ENCODE peak calls at places on chromosomes 5 and 9, in five cellular contexts. R is dorsolateral prefrontal cortex, V is aorta, O is WERI-Rb-1, E is suprapubic skin. K is an unnamed sample.

GRCh38 chr5:78546597-78546996 is 102.0 kb downstream of the LHFPL2 start:
- DNase-seq in E (no peak), O (no peak), V (no peak), R (no peak), K (no peak)

GRCh38 chr5:86665984-86666760 is 48.4 kb downstream of the COX7C start:
- DNase-seq in E (no peak), R (no peak), V (no peak), O (no peak), K (no peak)

GRCh38 chr9:93589688-93590087 is 13.3 kb downstream of the PHF2 start:
- DNase-seq in R (peak), O (no peak), V (peak), E (no peak), K (peak)

GRCh38 chr5:171336486-171337206 is 27.6 kb downstream of the TLX3 start:
- DNase-seq in R (peak), E (no peak), V (no peak), O (peak), K (peak)

GRCh38 chr5:32202394-32202793 is 28.3 kb upstream of the GOLPH3 start:
- DNase-seq in E (no peak), V (no peak), O (no peak), R (no peak), K (no peak)

GRCh38 chr5:180825768-180826525 is 23.3 kb upstream of the MGAT1 start:
- DNase-seq in R (no peak), O (no peak), V (peak), E (no peak), K (no peak)

GRCh38 chr5:88683506-88684135 is 199.4 kb downstream of the MEF2C start:
- DNase-seq in E (no peak), R (peak), V (peak), O (no peak), K (peak)

GRCh38 chr9:98967257-98967656 is 23.6 kb downstream of the COL15A1 start:
- DNase-seq in R (no peak), E (no peak), V (no peak), O (no peak), K (no peak)

GRCh38 chr5:91092859-91093843 is 290.0 kb downstream of the ARRDC3 start:
- DNase-seq in V (no peak), E (no peak), O (no peak), R (no peak), K (no peak)

GRCh38 chr9:126587187-126588185 is 26.2 kb upstream of the LMX1B start:
- DNase-seq in O (peak), R (peak), V (peak), E (no peak), K (no peak)

GRCh38 chr9:114880276-114880891 is 50.0 kb downstream of the TNFSF8 start:
- DNase-seq in O (no peak), V (no peak), R (no peak), E (no peak), K (no peak)

GRCh38 chr5:67537439-67538342 is 341.1 kb upstream of the CD180 start:
- DNase-seq in O (no peak), E (no peak), R (no peak), V (no peak), K (no peak)

GRCh38 chr5:179420476-179420875 is 75.2 kb upstream of the ADAMTS2 start:
- DNase-seq in V (no peak), E (no peak), R (peak), O (no peak), K (no peak)

GRCh38 chr5:23352437-23352836 is 155.0 kb upstream of the PRDM9 start:
- DNase-seq in O (peak), R (no peak), E (no peak), V (no peak), K (peak)

GRCh38 chr9:106860731-106861584 is 2.0 kb upstream of the ZNF462 start:
- DNase-seq in E (no peak), R (no peak), O (no peak), V (peak), K (peak)

GRCh38 chr5:65262590-65263189 is 219.0 kb downstream of the ADAMTS6 start:
- DNase-seq in E (no peak), R (no peak), V (no peak), O (no peak), K (peak)

GRCh38 chr9:119533509-119533908 is 164.3 kb upstream of the BRINP1 start:
- DNase-seq in V (no peak), O (no peak), E (no peak), R (no peak), K (peak)

GRCh38 chr5:61969761-61970160 is 336.2 kb upstream of the KIF2A start:
- DNase-seq in E (no peak), O (no peak), R (no peak), V (no peak), K (no peak)

GRCh38 chr5:11869203-11869602 is 35.0 kb downstream of the CTNND2 start:
- DNase-seq in V (no peak), E (no peak), R (no peak), O (no peak), K (no peak)

GRCh38 chr5:43680286-43680685 is 77.3 kb downstream of the NNT start:
- DNase-seq in V (no peak), O (no peak), R (no peak), E (no peak), K (no peak)

GRCh38 chr5:42715791-42716190 is 40.8 kb upstream of the CCDC152 start:
- DNase-seq in O (no peak), V (no peak), E (no peak), R (no peak), K (no peak)

GRCh38 chr5:68290260-68290674 is 74.7 kb downstream of the PIK3R1 start:
- DNase-seq in R (no peak), O (no peak), E (no peak), V (no peak), K (no peak)

GRCh38 chr5:172973127-172973916 is 10.2 kb upstream of the ATP6V0E1 start:
- DNase-seq in V (no peak), R (no peak), O (no peak), E (no peak), K (no peak)

GRCh38 chr5:80781356-80781755 is 126.6 kb upstream of the DHFR start:
- DNase-seq in O (no peak), R (no peak), E (no peak), V (no peak), K (no peak)

GRCh38 chr5:43233946-43234345 is 41.9 kb downstream of the NIM1K start:
- DNase-seq in O (no peak), R (no peak), E (no peak), V (no peak), K (no peak)

GRCh38 chr5:112263469-112263868 is 155.6 kb downstream of the EPB41L4A start:
- DNase-seq in E (no peak), R (no peak), O (no peak), V (no peak), K (no peak)

GRCh38 chr5:73299017-73299630 is 126.1 kb downstream of the TMEM174 start:
- DNase-seq in V (no peak), R (no peak), E (no peak), O (peak), K (peak)

GRCh38 chr5:68353624-68354023 is 138.1 kb downstream of the PIK3R1 start:
- DNase-seq in R (no peak), E (no peak), O (no peak), V (no peak), K (no peak)

GRCh38 chr5:111070272-111071134 is 1.0 kb upstream of the TSLP start:
- DNase-seq in O (peak), R (peak), V (peak), E (no peak), K (peak)

GRCh38 chr9:89647366-89648128 is 42.7 kb downstream of the GADD45G start:
- DNase-seq in V (no peak), R (peak), O (no peak), E (no peak), K (no peak)

GRCh38 chr5:58958701-58959100 is 375.8 kb downstream of the RAB3C start:
- DNase-seq in E (no peak), O (no peak), V (no peak), R (no peak), K (no peak)

GRCh38 chr5:134595458-134595838 is 37.2 kb downstream of the SAR1B start:
- DNase-seq in V (no peak), E (no peak), O (no peak), R (no peak), K (no peak)

GRCh38 chr5:111454198-111454606 is 58.1 kb downstream of the STARD4 start:
- DNase-seq in R (no peak), O (no peak), E (no peak), V (no peak), K (no peak)

GRCh38 chr5:72296251-72296650 is 23.8 kb downstream of the MRPS27 start:
- DNase-seq in V (no peak), O (no peak), E (no peak), R (no peak), K (no peak)

GRCh38 chr5:128536861-128537305 is 1.2 kb downstream of the FBN2 start:
- DNase-seq in O (no peak), E (no peak), R (no peak), V (no peak), K (peak)

GRCh38 chr9:2465921-2466460 is 155.6 kb upstream of the VLDLR start:
- DNase-seq in E (no peak), R (no peak), O (no peak), V (no peak), K (no peak)

GRCh38 chr5:142816577-142816976 is 46.4 kb downstream of the ARHGAP26 start:
- DNase-seq in V (peak), R (peak), O (no peak), E (no peak), K (no peak)

DNA sequence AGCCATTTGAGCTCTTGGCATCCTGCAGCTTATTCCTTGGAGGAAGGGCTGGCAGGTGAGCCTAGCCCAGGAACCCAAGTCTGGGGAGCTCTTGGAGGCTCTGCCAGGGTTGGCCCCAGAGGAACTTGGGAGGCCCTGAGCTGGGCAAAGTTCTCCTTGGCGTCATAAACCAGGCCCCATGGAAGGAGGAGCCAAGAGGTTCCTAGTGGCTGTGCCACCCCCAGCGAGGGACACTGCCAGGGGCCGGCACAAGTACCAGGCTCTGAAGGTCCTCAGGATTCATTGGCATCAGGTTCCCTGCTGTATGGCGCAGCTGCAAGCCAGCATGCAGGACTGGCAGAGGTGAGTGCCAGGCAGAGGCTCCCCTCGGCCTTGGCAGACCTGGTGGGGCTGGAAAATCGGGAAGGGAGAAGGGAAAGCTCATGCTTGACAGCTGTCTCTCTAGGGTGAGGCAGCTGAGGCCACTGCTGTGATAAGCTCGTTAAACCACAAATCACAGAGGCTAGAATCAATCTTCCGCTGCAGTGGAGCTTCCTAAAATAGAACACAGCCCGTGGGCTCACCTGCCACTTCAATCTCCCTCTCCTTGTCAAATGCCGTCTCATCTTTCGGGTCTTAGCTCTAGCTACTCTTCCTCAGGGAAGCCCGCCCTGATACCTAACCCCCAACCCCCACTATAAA is 54.5 kb upstream of the SYNPO start:
- DNase-seq in V (peak), R (peak), E (no peak), O (peak), K (no peak)
- H3K27ac ChIP-seq in V (no peak), R (no peak), E (no peak), O (no peak), K (no peak)

DNA sequence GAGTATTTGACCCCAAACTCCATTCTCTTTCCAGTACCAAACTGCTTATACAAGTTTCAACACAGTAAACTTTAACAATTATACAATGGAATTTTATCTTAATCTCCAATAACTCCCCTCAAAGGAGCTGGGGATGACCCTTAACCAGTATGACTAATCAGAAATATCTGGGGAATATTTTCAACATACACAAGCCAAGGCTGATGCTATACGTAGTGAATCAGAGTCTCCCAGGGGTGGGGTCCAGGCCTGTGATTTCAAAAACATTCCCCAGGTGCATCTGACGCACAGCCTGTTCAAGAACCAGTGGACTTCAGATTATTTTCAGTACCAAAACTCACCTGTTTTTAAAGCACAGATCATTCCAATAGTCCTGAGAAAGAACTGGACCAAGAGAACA is 11.8 kb upstream of the SEMA5A start:
- DNase-seq in R (no peak), V (no peak), E (no peak), O (no peak), K (no peak)
- H3K27ac ChIP-seq in R (no peak), V (no peak), E (no peak), O (no peak), K (no peak)

GRCh38 chr9:35026671-35027070 is 37.1 kb downstream of the DNAJB5 start:
- DNase-seq in O (no peak), E (no peak), V (no peak), R (no peak), K (no peak)
- H3K27ac ChIP-seq in O (no peak), E (no peak), V (no peak), R (no peak), K (no peak)

GRCh38 chr9:111399772-111400563 is 69.9 kb upstream of the OR2K2 start:
- DNase-seq in O (peak), V (no peak), E (no peak), R (no peak), K (peak)
- H3K27ac ChIP-seq in O (no peak), V (no peak), E (no peak), R (no peak), K (no peak)

DNA sequence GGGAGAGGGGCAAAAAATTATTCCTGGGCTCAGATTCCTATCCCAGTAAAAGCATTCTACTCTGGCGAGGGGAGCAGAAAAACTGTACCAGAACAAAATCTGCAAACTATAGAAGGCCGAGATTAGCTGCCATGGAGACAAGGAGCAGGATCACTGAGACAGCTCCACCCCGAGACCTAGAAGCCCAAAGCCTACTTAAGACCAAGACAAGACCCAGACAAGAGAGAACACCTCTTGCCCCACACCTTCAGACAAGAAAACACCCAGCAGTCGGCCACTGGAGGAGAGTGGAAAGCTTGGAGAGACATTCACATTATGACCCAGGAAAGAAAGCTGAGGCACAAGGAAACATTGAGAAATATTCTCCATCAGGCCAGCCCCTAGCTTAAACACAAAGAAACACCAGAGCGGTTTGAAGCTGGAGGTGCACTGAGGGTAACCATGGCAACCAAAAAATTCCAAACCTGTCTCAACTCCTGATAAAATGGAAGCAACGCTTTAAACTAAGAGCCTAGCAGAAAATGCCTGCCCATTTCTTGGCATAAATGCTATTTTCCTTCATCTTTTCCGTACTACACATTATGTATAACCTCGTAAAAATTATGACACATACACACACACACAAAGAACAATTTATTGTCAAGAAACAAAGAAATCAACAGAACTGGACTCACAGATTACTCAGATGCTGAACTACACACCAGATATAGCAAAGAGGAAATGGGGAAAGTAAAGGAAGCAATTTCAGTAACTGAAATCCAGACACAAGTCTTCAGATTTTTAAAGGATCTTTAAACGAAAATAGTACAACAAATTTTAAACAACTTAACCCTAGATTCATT is 53.8 kb upstream of the FTMT start:
- DNase-seq in E (no peak), R (no peak), V (no peak), O (peak), K (peak)
- H3K27ac ChIP-seq in E (no peak), R (no peak), V (no peak), O (no peak), K (peak)

GRCh38 chr9:137076636-137077009 is 694 bp upstream of the UAP1L1 start:
- DNase-seq in E (no peak), V (no peak), R (no peak), O (no peak), K (no peak)
- H3K27ac ChIP-seq in E (peak), V (no peak), R (peak), O (peak), K (no peak)

DNA sequence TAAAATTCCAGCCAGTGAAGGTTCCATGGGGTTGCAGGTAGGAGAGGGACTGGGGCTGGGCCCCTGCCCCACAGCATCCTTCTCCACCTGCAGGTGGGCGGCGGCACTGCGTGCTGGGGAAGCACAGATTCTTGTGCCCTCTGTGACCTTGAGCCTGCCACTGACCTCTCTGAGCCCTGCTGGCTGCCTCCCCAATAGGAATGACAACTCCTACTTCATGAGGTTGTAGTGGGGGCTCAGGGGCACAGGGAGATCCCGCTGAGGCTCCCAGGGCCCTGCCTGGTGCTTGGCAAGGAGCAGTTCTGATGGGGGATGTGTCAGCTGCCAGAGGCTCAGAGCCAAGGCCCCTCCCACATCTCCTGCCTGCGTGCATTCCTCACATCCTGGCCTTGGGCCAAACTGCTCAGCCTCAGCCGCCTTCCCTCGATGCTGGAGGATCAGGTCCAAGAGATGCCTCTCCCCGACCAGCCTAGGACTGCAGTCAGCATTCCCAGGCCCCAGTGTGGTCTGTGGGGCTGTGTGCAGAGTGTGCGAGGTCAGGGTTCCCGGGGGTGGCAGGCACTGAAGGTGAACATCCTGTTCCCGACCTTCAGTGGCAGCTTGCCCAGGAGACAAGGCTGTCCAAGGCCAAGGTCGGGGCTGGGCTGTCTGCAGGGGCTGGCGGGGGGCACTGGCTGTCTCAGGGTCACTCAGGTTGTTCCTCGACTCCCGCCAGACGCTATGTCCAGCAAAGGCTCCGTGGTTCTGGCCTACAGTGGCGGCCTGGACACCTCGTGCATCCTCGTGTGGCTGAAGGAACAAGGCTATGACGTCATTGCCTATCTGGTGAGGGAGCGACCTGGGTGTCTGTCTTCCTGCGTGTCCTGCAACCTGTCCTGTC is 7.0 kb downstream of the ASS1 start:
- DNase-seq in E (no peak), O (peak), V (peak), R (peak), K (no peak)
- H3K27ac ChIP-seq in E (peak), O (no peak), V (no peak), R (peak), K (no peak)

K was measured in neural progenitor cell.